ENCODE peak calls at places on chromosome 18, in six cellular contexts. E is GM13977; D is T-helper 2 cell; Q is stimulated activated CD4-positive, alpha-beta T cell treated with anti-CD3 and anti-CD28 coated beads, Interleukin-4, amount 100 ng/mL, for 4 hours; C is NCI-H82; A is memory B cell. J is an unnamed sample.

GRCh38 chr18:41347057-41347456 is 608.0 kb upstream of the PIK3C3 start:
- DNase-seq in E (no peak), D (no peak), Q (no peak), C (no peak), A (no peak), J (no peak)

GRCh38 chr18:6876646-6877045 is 147.1 kb downstream of the ARHGAP28 start:
- DNase-seq in E (no peak), D (no peak), Q (no peak), C (no peak), A (no peak), J (no peak)

GRCh38 chr18:76461692-76462325 is 33.2 kb downstream of the ZNF516 start:
- DNase-seq in E (no peak), D (no peak), Q (no peak), C (no peak), A (no peak), J (no peak)

GRCh38 chr18:44917184-44917864 is 236.6 kb downstream of the SETBP1 start:
- DNase-seq in E (no peak), D (no peak), Q (no peak), C (no peak), A (no peak), J (no peak)

GRCh38 chr18:62510744-62511143 is 12.1 kb upstream of the ZCCHC2 start:
- DNase-seq in E (no peak), D (no peak), Q (no peak), C (no peak), A (no peak), J (no peak)

GRCh38 chr18:63016270-63016669 is 300.9 kb downstream of the PHLPP1 start:
- DNase-seq in E (peak), D (no peak), Q (peak), C (peak), A (peak), J (peak)

GRCh38 chr18:45464619-45465018 is 150.7 kb upstream of the SLC14A2 start:
- DNase-seq in E (no peak), D (no peak), Q (no peak), C (no peak), A (no peak), J (no peak)

GRCh38 chr18:29225351-29225750 is 1048.4 kb upstream of the CDH2 start:
- DNase-seq in E (no peak), D (no peak), Q (no peak), C (no peak), A (no peak), J (no peak)

GRCh38 chr18:67980241-67980640 is 463.7 kb upstream of the DSEL start:
- DNase-seq in E (no peak), D (no peak), Q (no peak), C (no peak), A (no peak), J (no peak)

GRCh38 chr18:36931116-36931515 is 102.2 kb downstream of the KIAA1328 start:
- DNase-seq in E (no peak), D (no peak), Q (no peak), C (peak), A (no peak), J (no peak)

GRCh38 chr18:23735021-23735464 is 45.8 kb downstream of the LAMA3 start:
- DNase-seq in E (no peak), D (no peak), Q (no peak), C (no peak), A (no peak), J (no peak)

GRCh38 chr18:21760321-21760720 is 19.7 kb downstream of the MIB1 start:
- DNase-seq in E (no peak), D (no peak), Q (no peak), C (peak), A (no peak), J (no peak)

GRCh38 chr18:37294951-37295350 is 270.6 kb downstream of the CELF4 start:
- DNase-seq in E (no peak), D (no peak), Q (no peak), C (peak), A (no peak), J (no peak)